ENCODE peak calls at places on chromosome 21, in seven cellular contexts. X, K, Q, Y, P, W and R are unnamed samples. For H3K4me1 and H3K27me3, the result is how much of the 10 kb centered on the place peaks cover.

GRCh38 chr21:45612096-45613019 is 31.2 kb upstream of the PCBP3 start:
- DNase-seq in P (no peak), Y (no peak), W (no peak), K (no peak), X (peak), Q (no peak), R (no peak)

GRCh38 chr21:27423073-27423472 is 456.2 kb upstream of the ADAMTS5 start:
- DNase-seq in Q (peak), P (peak), W (peak), Y (peak), X (no peak), K (no peak), R (peak)

GRCh38 chr21:21858502-21859334 is 860.5 kb downstream of the NCAM2 start:
- DNase-seq in P (no peak), X (no peak), W (no peak), Q (no peak), Y (no peak), K (no peak), R (no peak)

GRCh38 chr21:21385404-21385803 is 387.2 kb downstream of the NCAM2 start:
- DNase-seq in W (no peak), X (no peak), Y (no peak), Q (no peak), K (no peak), P (no peak), R (no peak)

GRCh38 chr21:37557261-37557950 is 190.8 kb downstream of the DYRK1A start:
- DNase-seq in W (no peak), Q (no peak), Y (no peak), X (no peak), K (peak), P (no peak), R (no peak)

GRCh38 chr21:29377266-29377665 is 78.5 kb downstream of the BACH1 start:
- DNase-seq in P (no peak), X (no peak), Q (no peak), Y (no peak), W (no peak), K (no peak), R (no peak)

GRCh38 chr21:27498025-27498424 is 531.1 kb upstream of the ADAMTS5 start:
- DNase-seq in Y (no peak), K (no peak), X (no peak), P (no peak), Q (no peak), W (no peak), R (no peak)

GRCh38 chr21:39763282-39763970 is 18.4 kb downstream of the IGSF5 start:
- DNase-seq in K (no peak), P (no peak), Q (no peak), Y (no peak), W (no peak), X (no peak), R (no peak)

GRCh38 chr21:24903954-24904635 is 703.2 kb downstream of the MRPL39 start:
- DNase-seq in P (no peak), W (no peak), K (no peak), Y (no peak), Q (no peak), X (no peak), R (no peak)

GRCh38 chr21:21897275-21897883 is 899.2 kb downstream of the NCAM2 start:
- DNase-seq in X (no peak), P (no peak), Q (no peak), Y (no peak), K (no peak), W (no peak), R (no peak)

GRCh38 chr21:45295576-45296365 is 8.1 kb upstream of the POFUT2 start:
- DNase-seq in X (no peak), Y (peak), W (no peak), Q (peak), K (no peak), P (no peak), R (no peak)

GRCh38 chr21:31509108-31510017 is 150.1 kb upstream of the SOD1 start:
- DNase-seq in K (no peak), Q (no peak), W (no peak), X (no peak), Y (no peak), P (no peak), R (no peak)

GRCh38 chr21:39434950-39435349 is 10.6 kb downstream of the LCA5L start:
- DNase-seq in X (no peak), Q (no peak), W (no peak), Y (no peak), P (no peak), K (no peak), R (no peak)

GRCh38 chr21:37871121-37871862 is 45.0 kb downstream of the KCNJ6 start:
- DNase-seq in Q (no peak), Y (no peak), X (no peak), K (no peak), P (no peak), W (no peak), R (no peak)

GRCh38 chr21:46599251-46599572 is 5.7 kb downstream of the S100B start:
- DNase-seq in W (no peak), Y (peak), X (no peak), K (no peak), Q (no peak), P (no peak), R (no peak)

GRCh38 chr21:32878654-32879053 is 107.1 kb upstream of the PAXBP1 start:
- DNase-seq in Q (no peak), K (no peak), X (no peak), P (no peak), Y (peak), W (no peak), R (no peak)

GRCh38 chr21:38930838-38931237 is 125.1 kb downstream of the ETS2 start:
- DNase-seq in P (no peak), K (no peak), Q (no peak), Y (no peak), X (no peak), W (no peak), R (peak)

GRCh38 chr21:40769231-40769630 is 77.7 kb downstream of the DSCAM start:
- DNase-seq in P (no peak), W (no peak), Q (no peak), X (no peak), K (peak), Y (no peak), R (no peak)

GRCh38 chr21:16040601-16041000 is 310.8 kb downstream of the USP25 start:
- DNase-seq in X (no peak), P (no peak), W (no peak), K (no peak), Q (no peak), Y (no peak), R (no peak)

GRCh38 chr21:38733973-38734546 is 71.7 kb upstream of the ETS2 start:
- DNase-seq in P (peak), K (peak), W (peak), X (peak), Q (peak), Y (peak), R (peak)

GRCh38 chr21:36021251-36021837 is 39.0 kb downstream of the SETD4 start:
- DNase-seq in P (no peak), K (no peak), W (no peak), Q (no peak), X (no peak), Y (no peak), R (no peak)

GRCh38 chr21:35529141-35529863 is 480.2 kb upstream of the RUNX1 start:
- DNase-seq in X (no peak), W (no peak), K (no peak), P (no peak), Q (no peak), Y (no peak), R (no peak)

GRCh38 chr21:39908265-39908923 is 41.2 kb downstream of the PCP4 start:
- DNase-seq in Y (no peak), Q (no peak), P (no peak), X (no peak), K (no peak), W (no peak), R (no peak)

GRCh38 chr21:40847956-40848355 is 998 bp upstream of the DSCAM start:
- DNase-seq in P (no peak), Q (no peak), Y (no peak), X (no peak), W (no peak), K (peak), R (no peak)

GRCh38 chr21:46052703-46053651 is 44.9 kb upstream of the COL6A2 start:
- DNase-seq in X (peak), P (no peak), W (no peak), Q (no peak), K (peak), Y (peak), R (no peak)

GRCh38 chr21:45318556-45319341 is 31.1 kb upstream of the POFUT2 start:
- DNase-seq in P (peak), K (no peak), Q (peak), W (peak), Y (no peak), X (peak), R (peak)

GRCh38 chr21:32494946-32495703 is 82.6 kb downstream of the EVA1C start:
- DNase-seq in K (no peak), W (no peak), X (no peak), Q (no peak), Y (no peak), P (no peak), R (peak)

GRCh38 chr21:18840239-18840638 is 436.7 kb upstream of the TMPRSS15 start:
- DNase-seq in X (no peak), P (no peak), Q (no peak), K (no peak), W (no peak), Y (no peak), R (no peak)

GRCh38 chr21:37450385-37451044 is 83.9 kb downstream of the DYRK1A start:
- DNase-seq in P (no peak), Q (no peak), Y (no peak), K (no peak), X (no peak), W (no peak), R (no peak)

GRCh38 chr21:46551636-46552241 is 53.1 kb downstream of the S100B start:
- DNase-seq in P (no peak), X (no peak), Q (no peak), W (no peak), K (peak), Y (no peak), R (no peak)

GRCh38 chr21:26732442-26733221 is 112.6 kb downstream of the ADAMTS1 start:
- DNase-seq in K (no peak), X (no peak), P (peak), W (peak), Y (peak), Q (no peak), R (no peak)

GRCh38 chr21:38810034-38810825 is 4.5 kb downstream of the ETS2 start:
- DNase-seq in X (no peak), P (no peak), Y (no peak), K (no peak), W (no peak), Q (no peak), R (no peak)

GRCh38 chr21:28431022-28431421 is 561.7 kb downstream of the LTN1 start:
- DNase-seq in P (no peak), Y (no peak), K (no peak), Q (no peak), W (no peak), X (no peak), R (no peak)

GRCh38 chr21:40173833-40174232 is 306.6 kb downstream of the PCP4 start:
- DNase-seq in P (no peak), Y (no peak), K (no peak), W (no peak), Q (no peak), X (no peak), R (no peak)

GRCh38 chr21:26443867-26444266 is 129.2 kb downstream of the CYYR1 start:
- DNase-seq in W (no peak), Y (no peak), K (no peak), X (no peak), Q (no peak), P (no peak), R (no peak)

GRCh38 chr21:28333455-28334108 is 659.1 kb downstream of the LTN1 start:
- DNase-seq in Y (no peak), Q (no peak), W (no peak), K (no peak), X (no peak), P (no peak), R (no peak)

GRCh38 chr21:36375994-36376393 is 9.2 kb upstream of the CHAF1B start:
- DNase-seq in Q (no peak), W (no peak), Y (no peak), K (no peak), X (no peak), P (no peak), R (no peak)

GRCh38 chr21:32803651-32804050 is 32.1 kb upstream of the PAXBP1 start:
- DNase-seq in Y (no peak), X (no peak), P (no peak), K (peak), W (no peak), Q (no peak), R (no peak)

GRCh38 chr21:34335316-34335715 is 28.5 kb upstream of the KCNE2 start:
- DNase-seq in Y (no peak), Q (no peak), P (no peak), K (no peak), X (no peak), W (no peak), R (no peak)
- H3K4me1 ChIP-seq in Y (under half), Q (under half), P (under half), K (under half), X (under half), W (under half), R (under half)

GRCh38 chr21:42118121-42118795 is 47.1 kb downstream of the UMODL1 start:
- DNase-seq in X (no peak), P (no peak), Y (no peak), K (no peak), W (no peak), Q (no peak), R (no peak)

GRCh38 chr21:42120904-42121535 is 49.9 kb downstream of the UMODL1 start:
- DNase-seq in X (no peak), Y (no peak), P (no peak), Q (no peak), K (no peak), W (no peak), R (no peak)

GRCh38 chr21:42118901-42119300 is 47.8 kb downstream of the UMODL1 start:
- DNase-seq in Q (no peak), K (no peak), Y (no peak), P (no peak), W (no peak), X (no peak), R (no peak)

GRCh38 chr21:42121792-42122191 is 50.7 kb downstream of the UMODL1 start:
- DNase-seq in K (no peak), W (no peak), X (no peak), Q (no peak), Y (no peak), P (no peak), R (no peak)

DNA sequence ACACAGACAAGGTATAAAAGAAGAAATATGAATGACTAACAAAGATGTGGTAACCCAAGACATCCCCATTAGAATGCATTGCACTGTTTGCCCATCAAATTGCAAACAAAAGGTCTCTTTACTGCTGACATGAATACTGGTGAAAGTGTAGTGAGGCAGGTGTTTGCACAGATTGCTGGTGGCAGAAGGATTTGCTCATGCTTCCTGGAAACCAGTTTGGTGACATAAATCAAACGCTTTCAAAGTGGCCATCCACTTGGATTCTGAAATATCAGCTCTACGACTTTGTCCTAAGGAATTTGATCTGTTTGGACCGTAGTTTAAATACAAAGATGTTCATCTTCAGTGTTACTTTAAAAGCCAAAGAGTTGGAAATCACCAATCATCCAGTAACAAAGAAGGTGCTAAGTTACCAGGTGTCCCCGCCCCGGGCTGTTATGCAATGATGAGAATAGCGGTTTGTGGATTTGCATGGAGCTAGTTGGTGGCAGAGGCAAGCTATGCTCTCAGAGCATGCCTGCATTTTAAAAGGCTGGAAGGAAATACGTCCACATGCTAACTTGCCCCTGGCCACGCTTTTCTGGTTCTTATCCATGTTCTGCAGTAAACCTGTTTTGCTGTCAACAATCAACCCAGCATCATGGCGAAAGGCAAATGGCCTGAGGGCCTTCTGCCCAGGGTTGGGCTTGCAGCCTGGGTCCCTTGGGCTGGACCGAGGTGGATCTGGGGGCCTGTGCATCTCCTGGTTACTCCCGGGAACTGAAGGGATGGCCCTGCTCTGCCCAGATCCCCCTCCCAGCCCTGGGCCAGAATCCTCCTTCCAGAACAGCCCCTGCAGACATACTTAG is 49.2 kb downstream of the UMODL1 start:
- DNase-seq in Q (no peak), P (no peak), X (no peak), Y (no peak), K (no peak), W (no peak), R (no peak)
- H3K27me3 ChIP-seq in Q (half or more), P (half or more), X (under half), Y (under half), K (under half), W (half or more), R (under half)

DNA sequence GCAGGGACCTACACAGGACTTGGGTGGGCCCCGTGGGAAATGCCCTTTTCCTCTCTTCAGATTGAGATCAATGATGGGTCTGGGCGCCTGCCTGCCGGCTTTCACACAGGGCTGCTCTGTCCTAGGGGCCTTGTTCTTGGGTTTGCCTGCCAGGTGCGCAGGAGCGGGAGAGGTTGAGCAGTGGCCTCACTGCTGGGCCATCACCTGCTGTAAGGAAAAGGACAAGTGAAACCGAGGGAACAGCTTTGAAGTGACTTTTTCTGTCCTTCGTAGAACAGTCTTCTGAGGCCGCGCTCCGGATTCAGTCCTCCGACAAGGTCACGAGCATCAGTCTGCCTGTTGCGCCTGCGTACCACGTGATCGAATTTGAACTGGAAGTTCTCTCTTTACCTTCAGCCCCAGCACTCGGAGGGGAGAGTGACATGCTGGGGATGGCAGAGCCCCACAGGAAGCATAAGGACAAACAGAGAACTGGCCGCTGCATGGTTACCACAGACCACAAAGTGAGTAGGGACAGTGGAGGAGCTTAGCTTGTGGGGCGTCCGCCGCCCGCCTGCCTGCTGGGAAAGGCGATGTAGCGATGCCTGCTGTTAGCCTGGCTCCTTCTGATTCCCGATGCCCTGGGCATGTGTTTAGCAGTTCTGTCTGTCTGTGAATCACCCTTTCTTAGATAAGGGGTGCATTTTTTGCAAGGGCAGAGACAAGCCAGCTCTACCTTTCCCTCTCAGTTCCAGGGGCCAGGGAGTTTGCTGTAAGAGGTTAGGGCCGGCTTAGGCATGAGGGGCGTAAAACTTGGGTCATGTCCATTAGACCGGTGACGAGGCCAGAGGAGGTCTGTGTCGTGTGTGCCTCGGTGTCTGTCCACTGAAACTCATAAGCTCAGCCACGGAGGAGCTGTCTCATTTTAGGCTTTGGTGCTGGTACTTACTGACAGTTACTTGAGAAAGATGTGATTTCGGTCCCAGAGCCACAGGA is 19.5 kb upstream of the PWP2 start:
- DNase-seq in K (no peak), W (no peak), X (no peak), Y (peak), Q (no peak), P (no peak), R (peak)
- H3K4me1 ChIP-seq in K (under half), W (half or more), X (under half), Y (under half), Q (half or more), P (under half), R (under half)

GRCh38 chr21:43274022-43274945 is 105.5 kb downstream of the CRYAA start:
- DNase-seq in K (no peak), Y (no peak), Q (peak), P (peak), W (no peak), X (peak), R (no peak)
- H3K27me3 ChIP-seq in K (under half), Y (under half), Q (half or more), P (half or more), W (under half), X (under half), R (under half)

GRCh38 chr21:14959343-14959742 is 105.5 kb downstream of the NRIP1 start:
- DNase-seq in P (no peak), Y (no peak), X (no peak), Q (no peak), K (no peak), W (no peak), R (no peak)
- H3K4me1 ChIP-seq in P (under half), Y (under half), X (under half), Q (under half), K (under half), W (under half), R (under half)